ENCODE peak calls at places on chromosomes 16 and 17, in five cellular contexts. O is neural progenitor cell, N is HCT116, L is MM.1S, J is GM23338. B is an unnamed sample.

GRCh38 chr16:88681084-88681680 is 5.1 kb downstream of the SNAI3 start:
- DNase-seq in N (no peak), O (peak), L (peak), J (peak), B (no peak)

GRCh38 chr16:11510178-11510973 is 76.3 kb downstream of the LITAF start:
- DNase-seq in J (no peak), O (no peak), L (no peak), N (no peak), B (no peak)

GRCh38 chr17:28807925-28808641 is 34.5 kb downstream of the FAM222B start:
- DNase-seq in L (no peak), O (no peak), J (no peak), N (peak), B (peak)

GRCh38 chr17:82490512-82491195 is 28.9 kb upstream of the FOXK2 start:
- DNase-seq in O (no peak), J (no peak), L (peak), N (no peak), B (no peak)

GRCh38 chr16:13808075-13808474 is 111.9 kb upstream of the ERCC4 start:
- DNase-seq in L (no peak), O (no peak), J (no peak), N (no peak), B (no peak)

GRCh38 chr16:88681709-88682451 is 4.4 kb downstream of the SNAI3 start:
- DNase-seq in O (no peak), N (no peak), L (peak), J (no peak), B (no peak)

GRCh38 chr17:41785876-41786226 is 660 bp downstream of the JUP start:
- DNase-seq in O (peak), N (no peak), J (peak), L (peak), B (peak)

GRCh38 chr16:1706386-1707192 is 594 bp downstream of the MAPK8IP3 start:
- DNase-seq in L (no peak), O (peak), J (peak), N (no peak), B (peak)

GRCh38 chr16:19130852-19131808 is 17.4 kb downstream of the ITPRIPL2 start:
- DNase-seq in O (no peak), J (peak), N (no peak), L (no peak), B (peak)

GRCh38 chr17:61766520-61766919 is 96.8 kb downstream of the BRIP1 start:
- DNase-seq in L (no peak), N (no peak), O (no peak), J (no peak), B (no peak)

GRCh38 chr16:68737730-68738590 is 868 bp downstream of the CDH1 start:
- DNase-seq in O (peak), N (no peak), J (peak), L (no peak), B (peak)

GRCh38 chr17:17877548-17878358 is 41.0 kb upstream of the SREBF1 start:
- DNase-seq in O (peak), N (no peak), J (peak), L (no peak), B (peak)

GRCh38 chr17:41917192-41917591 is 1.6 kb downstream of the ACLY start:
- DNase-seq in N (no peak), O (peak), J (no peak), L (no peak), B (peak)

GRCh38 chr16:84780063-84780462 is 39.7 kb upstream of the CRISPLD2 start:
- DNase-seq in L (no peak), N (no peak), O (no peak), J (no peak), B (no peak)
- H3K27ac ChIP-seq in L (no peak), N (no peak), O (no peak), J (peak), B (no peak)

GRCh38 chr16:57747496-57747895 is 11.9 kb downstream of the KATNB1 start:
- DNase-seq in O (peak), J (no peak), L (no peak), N (no peak), B (no peak)

GRCh38 chr16:57748596-57748995 is 13.0 kb downstream of the KATNB1 start:
- DNase-seq in L (no peak), O (no peak), N (no peak), J (no peak), B (no peak)

GRCh38 chr16:57745768-57746167 is 10.2 kb downstream of the KATNB1 start:
- DNase-seq in N (no peak), O (no peak), L (no peak), J (no peak), B (no peak)

GRCh38 chr16:57747996-57748395 is 12.4 kb downstream of the KATNB1 start:
- DNase-seq in N (no peak), O (no peak), L (no peak), J (no peak), B (no peak)

DNA sequence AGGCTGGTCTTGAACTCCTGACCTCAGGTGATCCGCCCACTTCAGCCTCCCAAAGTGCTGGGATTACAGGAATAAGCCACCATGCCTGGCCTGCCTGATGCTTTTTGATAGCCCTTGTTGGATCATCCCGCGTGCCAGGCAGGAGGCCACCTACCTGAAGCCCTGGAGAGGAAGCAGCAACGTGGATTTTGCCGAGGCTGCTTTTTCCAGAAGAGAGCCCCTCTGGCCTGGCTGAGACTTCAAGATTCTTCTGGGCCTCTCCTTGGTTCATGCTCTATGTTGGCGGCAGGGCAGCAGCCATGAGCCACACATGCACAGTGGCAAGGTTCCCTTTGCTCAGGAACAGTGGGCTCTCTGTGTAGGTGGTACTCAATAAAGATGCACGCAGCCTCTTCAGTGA is 11.5 kb downstream of the KATNB1 start:
- DNase-seq in L (no peak), N (no peak), O (no peak), J (no peak), B (no peak)
- TF ChIP-seq EZH2phosphoT487 in L (no peak), N (no peak), O (no peak), J (no peak), B (no peak)

GRCh38 chr16:85205747-85206471 is 93.6 kb upstream of the CIBAR2 start:
- DNase-seq in O (no peak), N (no peak), J (no peak), L (no peak), B (peak)
- H3K27ac ChIP-seq in O (no peak), N (no peak), J (peak), L (no peak), B (peak)

GRCh38 chr17:73359987-73360410 is 48.2 kb upstream of the CDC42EP4 start:
- DNase-seq in L (no peak), O (peak), N (peak), J (peak), B (peak)
- TF ChIP-seq EZH2phosphoT487 in L (no peak), O (no peak), N (no peak), J (no peak), B (no peak)

GRCh38 chr16:30052671-30053372 is 12.7 kb upstream of the ALDOA start:
- DNase-seq in L (peak), J (peak), O (peak), N (peak), B (peak)

GRCh38 chr16:30054959-30055553 is 10.5 kb upstream of the ALDOA start:
- DNase-seq in O (peak), N (no peak), L (peak), J (peak), B (no peak)

GRCh38 chr16:30054451-30054850 is 11.1 kb upstream of the ALDOA start:
- DNase-seq in L (no peak), N (no peak), J (no peak), O (no peak), B (no peak)

GRCh38 chr16:30051518-30051917 is 14.0 kb upstream of the ALDOA start:
- DNase-seq in N (no peak), L (no peak), J (no peak), O (no peak), B (no peak)

GRCh38 chr16:30053376-30054015 is 12.1 kb upstream of the ALDOA start:
- DNase-seq in O (no peak), J (no peak), N (no peak), L (no peak), B (no peak)
- H3K27ac ChIP-seq in O (no peak), J (no peak), N (peak), L (peak), B (peak)

DNA sequence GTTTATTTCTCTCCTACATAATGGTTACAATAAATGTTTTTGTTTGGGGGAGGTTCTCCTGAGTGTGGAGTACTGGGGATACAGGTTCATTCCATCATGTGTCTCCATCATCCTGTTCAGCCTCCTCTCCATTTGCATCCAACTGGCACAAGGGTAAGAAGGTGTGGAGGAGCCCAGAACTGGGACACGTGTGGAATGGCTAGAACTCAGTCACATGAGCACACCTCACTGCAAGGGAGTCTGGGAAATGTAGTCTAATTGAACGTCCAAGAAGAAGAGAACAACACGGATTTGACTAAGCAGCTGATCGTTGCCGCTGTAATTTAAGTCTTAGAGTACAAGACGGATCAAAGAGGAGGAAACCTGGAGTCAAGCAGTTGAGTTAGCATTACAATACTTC is 6.1 kb downstream of the OR1A1 start:
- DNase-seq in L (no peak), N (peak), O (no peak), J (peak), B (no peak)
- TF ChIP-seq EZH2phosphoT487 in L (no peak), N (no peak), O (no peak), J (no peak), B (no peak)

GRCh38 chr16:21628196-21628726 is 24.1 kb downstream of the IGSF6 start:
- DNase-seq in J (no peak), O (no peak), L (no peak), N (no peak), B (no peak)
- H3K27ac ChIP-seq in J (no peak), O (no peak), L (no peak), N (no peak), B (peak)